ENCODE peak calls at places on chromosomes 3 and 15, in ten cellular contexts. E is CD4-positive, alpha-beta T cell; L is astrocyte of the spinal cord; W is psoas muscle; U is coronary artery; Y is ovary; N is ascending aorta; P is Peyer's patch; C is OCI-LY7; J is foreskin keratinocyte. X is an unnamed sample.
A peak's percentile ranks its signal among the peaks of the same experiment; 100 is the strongest.

GRCh38 chr15:78108300-78109084 is 16.1 kb downstream of the SH2D7 start:
- DNase-seq in L (peak; percentile 83), Y (peak; percentile 80), N (peak; percentile 41), J (no peak), E (peak; percentile 81), U (peak; percentile 84), P (peak; percentile 93), W (peak; percentile 92), C (peak; percentile 90), X (peak; percentile 77)

GRCh38 chr3:140285380-140285779 is 350.4 kb downstream of the CLSTN2 start:
- DNase-seq in C (no peak), L (no peak), W (no peak), E (no peak), Y (no peak), U (no peak), P (no peak), N (no peak), J (no peak), X (no peak)

GRCh38 chr15:66948294-66948693 is 117.1 kb upstream of the SMAD3 start:
- DNase-seq in P (no peak), L (peak; percentile 31), N (no peak), C (no peak), Y (no peak), U (peak; percentile 40), W (no peak), E (no peak), J (no peak), X (no peak)

GRCh38 chr15:30929064-30929669 is 25.5 kb downstream of the FAN1 start:
- DNase-seq in Y (no peak), P (no peak), W (no peak), J (no peak), E (no peak), U (no peak), L (no peak), C (no peak), N (no peak), X (no peak)

GRCh38 chr15:99320374-99321215 is 69.3 kb downstream of the LRRC28 start:
- DNase-seq in L (no peak), E (no peak), J (peak; percentile 69), P (no peak), W (no peak), U (no peak), N (no peak), C (no peak), Y (no peak), X (no peak)

GRCh38 chr15:85318048-85318731 is 62.2 kb upstream of the AKAP13 start:
- DNase-seq in J (peak; percentile 94), N (no peak), C (peak; percentile 39), L (peak; percentile 97), W (no peak), U (no peak), Y (no peak), E (no peak), P (peak; percentile 83), X (no peak)

GRCh38 chr3:124401841-124402240 is 328.4 kb upstream of the UMPS start:
- DNase-seq in W (no peak), U (no peak), L (no peak), C (no peak), Y (no peak), J (no peak), P (no peak), E (no peak), N (no peak), X (no peak)

GRCh38 chr3:158539414-158540014 is 31.5 kb upstream of the MLF1 start:
- DNase-seq in L (peak; percentile 72), E (no peak), N (no peak), W (no peak), C (peak; percentile 47), J (no peak), P (peak; percentile 55), U (no peak), Y (no peak), X (no peak)

GRCh38 chr3:149316427-149316826 is 17.0 kb downstream of the TM4SF18 start:
- DNase-seq in C (no peak), P (no peak), L (no peak), N (no peak), E (no peak), W (no peak), U (no peak), J (no peak), Y (no peak), X (no peak)

GRCh38 chr15:38817427-38818155 is 253.0 kb upstream of the RASGRP1 start:
- DNase-seq in J (peak; percentile 55), L (peak; percentile 59), E (peak; percentile 74), P (peak; percentile 93), N (peak; percentile 36), Y (peak; percentile 79), W (peak; percentile 81), U (peak; percentile 87), C (peak; percentile 70), X (peak; percentile 77)

GRCh38 chr15:67216859-67217258 is 37.6 kb downstream of the AAGAB start:
- DNase-seq in P (no peak), Y (no peak), E (no peak), L (no peak), N (no peak), J (no peak), W (no peak), C (no peak), U (no peak), X (no peak)

GRCh38 chr3:150830094-150830681 is 67.2 kb upstream of the SIAH2 start:
- DNase-seq in Y (no peak), E (no peak), W (no peak), P (no peak), C (peak; percentile 26), U (no peak), L (no peak), N (no peak), J (no peak), X (no peak)
- TF ChIP-seq CTCF in Y (no peak), E (no peak), W (no peak), P (no peak), C (peak; percentile 74), U (no peak), L (peak; percentile 8), N (no peak), J (peak; percentile 39), X (no peak)

GRCh38 chr3:117059054-117059989 is 349.7 kb downstream of the TUSC7 start:
- DNase-seq in N (no peak), J (no peak), U (no peak), C (peak; percentile 21), E (no peak), Y (no peak), W (no peak), L (peak; percentile 23), P (no peak), X (no peak)
- TF ChIP-seq CTCF in N (no peak), J (peak; percentile 64), U (peak; percentile 35), C (peak; percentile 77), E (no peak), Y (no peak), W (peak; percentile 30), L (peak; percentile 49), P (no peak), X (no peak)

GRCh38 chr3:126703512-126704493 is at the start of gene CHCHD6:
- DNase-seq in E (peak; percentile 96), L (peak; percentile 93), Y (peak; percentile 93), C (peak; percentile 97), J (peak; percentile 75), P (peak; percentile 98), W (peak; percentile 98), N (peak; percentile 79), U (peak; percentile 97), X (peak; percentile 91)
- TF ChIP-seq CTCF in E (peak; percentile 25), L (no peak), Y (no peak), C (peak; percentile 46), J (peak; percentile 48), P (no peak), W (peak; percentile 10), N (no peak), U (no peak), X (no peak)

DNA sequence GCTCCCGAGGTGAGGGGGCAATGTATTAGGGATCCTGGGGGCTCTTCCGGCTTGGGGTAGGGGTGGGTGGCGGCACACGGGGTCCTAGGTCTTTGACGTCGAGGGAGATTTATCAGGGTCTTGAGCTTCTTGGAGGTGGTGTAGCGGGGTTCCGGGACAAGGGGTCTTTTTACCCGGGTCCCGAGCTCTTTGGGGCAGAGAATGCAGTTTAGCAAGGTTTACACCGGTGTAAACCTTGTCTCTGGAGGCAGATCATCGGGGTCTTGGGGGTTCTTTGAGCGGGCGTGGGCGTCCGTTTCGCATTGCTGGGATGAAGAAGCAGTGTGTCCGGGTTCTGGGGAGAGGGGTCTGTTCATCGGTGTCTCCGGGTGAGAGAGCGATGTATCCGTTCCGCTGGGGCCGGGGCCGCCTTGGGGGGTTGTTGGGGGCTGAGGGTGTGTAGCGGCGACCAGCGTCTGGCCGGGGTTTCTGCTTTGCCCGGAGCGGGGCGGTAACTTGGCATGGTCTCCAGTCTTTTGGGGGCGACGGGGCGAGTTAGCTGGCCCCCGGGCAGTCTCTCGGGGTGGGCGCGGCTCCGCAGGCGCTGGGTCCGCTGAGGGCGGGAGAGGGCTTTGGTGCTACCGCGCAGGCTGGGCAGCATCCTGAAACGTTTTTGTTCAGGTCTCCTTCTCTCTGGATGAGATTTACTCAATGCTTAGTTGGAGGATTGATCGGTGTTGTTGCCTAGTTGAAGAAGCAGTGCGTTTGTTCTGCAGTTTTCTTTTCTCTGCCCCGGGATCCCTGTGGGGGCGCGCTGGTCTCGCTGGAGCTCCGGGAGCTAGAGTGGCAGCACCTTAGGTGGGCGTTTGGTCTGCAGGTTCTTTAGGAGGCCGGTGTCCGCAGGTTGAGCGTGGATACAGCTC is 792 bp downstream of the GLCE start:
- DNase-seq in J (no peak), U (no peak), C (peak; percentile 45), W (peak; percentile 64), L (peak; percentile 29), Y (peak; percentile 31), N (no peak), P (peak; percentile 67), E (peak; percentile 4), X (peak; percentile 19)
- TF ChIP-seq CTCF in J (peak; percentile 49), U (no peak), C (peak; percentile 71), W (peak; percentile 16), L (peak; percentile 48), Y (no peak), N (no peak), P (no peak), E (no peak), X (no peak)

GRCh38 chr15:24976932-24977331 is 22.1 kb downstream of the SNRPN start:
- DNase-seq in U (no peak), W (no peak), N (no peak), J (no peak), L (no peak), Y (no peak), E (no peak), C (no peak), P (no peak), X (no peak)
- TF ChIP-seq CTCF in U (no peak), W (no peak), N (no peak), J (no peak), L (peak; percentile 13), Y (no peak), E (no peak), C (no peak), P (no peak), X (no peak)